ENCODE peak calls at places on chromosomes 16 and 17, in nine cellular contexts. H is ELR, I is NCI-H82, A is hypothalamus, W is neural crest cell, G is AG08396, Z is iPS DF 19.7, V is HT1080, F is epithelial cell of esophagus. Y is an unnamed sample.

GRCh38 chr16:67115649-67116048 is 5.9 kb downstream of the PHAF1 start:
- DNase-seq in H (peak; percentile 99), I (no peak), A (no peak), W (no peak), G (peak; percentile 89), Z (no peak), V (peak; percentile 94), F (peak; percentile 93), Y (no peak)

GRCh38 chr16:71474864-71475263 is 12.8 kb upstream of the ZNF23 start:
- DNase-seq in H (peak; percentile 93), I (no peak), A (no peak), W (no peak), G (peak; percentile 77), Z (no peak), V (peak; percentile 91), F (peak; percentile 92), Y (no peak)

GRCh38 chr16:30358990-30359870 is 4.1 kb upstream of the CD2BP2 start:
- DNase-seq in H (no peak), I (no peak), A (no peak), W (no peak), G (no peak), Z (no peak), V (no peak), F (no peak), Y (no peak)

GRCh38 chr17:80432961-80433550 is 18.1 kb downstream of the ENDOV start:
- DNase-seq in H (no peak), I (no peak), A (no peak), W (no peak), G (no peak), Z (no peak), V (no peak), F (no peak), Y (no peak)

GRCh38 chr17:2283302-2283701 is 20.3 kb downstream of the SMG6 start:
- DNase-seq in H (peak; percentile 28), I (no peak), A (no peak), W (no peak), G (no peak), Z (no peak), V (no peak), F (no peak), Y (no peak)

GRCh38 chr17:44095647-44096496 is 25.3 kb downstream of the G6PC3 start:
- DNase-seq in H (peak; percentile 94), I (peak; percentile 98), A (peak; percentile 80), W (peak; percentile 63), G (peak; percentile 77), Z (peak; percentile 92), V (peak; percentile 96), F (peak; percentile 80), Y (peak; percentile 68)

GRCh38 chr16:67842509-67843342 is 606 bp downstream of the THAP11 start:
- DNase-seq in H (peak; percentile 70), I (peak; percentile 71), A (peak; percentile 85), W (peak; percentile 49), G (peak; percentile 66), Z (no peak), V (peak; percentile 49), F (peak; percentile 46), Y (peak; percentile 77)

GRCh38 chr16:78879046-78879445 is 721.5 kb downstream of the MAF start:
- DNase-seq in H (no peak), I (no peak), A (no peak), W (no peak), G (no peak), Z (no peak), V (no peak), F (no peak), Y (no peak)

GRCh38 chr17:81821603-81822311 is 11.3 kb downstream of the MCRIP1 start:
- DNase-seq in H (peak; percentile 68), I (peak; percentile 89), A (peak; percentile 8), W (peak; percentile 38), G (peak; percentile 82), Z (no peak), V (peak; percentile 56), F (peak; percentile 77), Y (peak; percentile 96)

GRCh38 chr16:12078405-12079245 is 102.1 kb downstream of the SNX29 start:
- DNase-seq in H (no peak), I (no peak), A (no peak), W (no peak), G (no peak), Z (no peak), V (no peak), F (no peak), Y (no peak)

GRCh38 chr16:1929105-1929504 is 10.9 kb upstream of the HS3ST6 start:
- DNase-seq in H (peak; percentile 30), I (peak; percentile 42), A (no peak), W (no peak), G (peak; percentile 63), Z (no peak), V (no peak), F (no peak), Y (peak; percentile 72)

GRCh38 chr17:63760771-63761539 is 12.4 kb downstream of the CCDC47 start:
- DNase-seq in H (peak; percentile 69), I (no peak), A (no peak), W (no peak), G (no peak), Z (no peak), V (no peak), F (peak; percentile 25), Y (no peak)

GRCh38 chr17:304461-304860 is 48.1 kb downstream of the RPH3AL start:
- DNase-seq in H (no peak), I (no peak), A (no peak), W (no peak), G (no peak), Z (peak; percentile 38), V (no peak), F (no peak), Y (no peak)

GRCh38 chr16:67104061-67104460 is 5.7 kb upstream of the PHAF1 start:
- DNase-seq in H (peak; percentile 73), I (peak; percentile 53), A (no peak), W (peak; percentile 7), G (no peak), Z (peak; percentile 33), V (peak; percentile 50), F (no peak), Y (peak; percentile 65)

GRCh38 chr16:87736003-87736382 is 29.8 kb downstream of the KLHDC4 start:
- DNase-seq in H (no peak), I (no peak), A (no peak), W (no peak), G (no peak), Z (no peak), V (no peak), F (no peak), Y (no peak)

GRCh38 chr17:47279062-47279801 is 25.6 kb downstream of the ITGB3 start:
- DNase-seq in H (peak; percentile 98), I (no peak), A (peak; percentile 7), W (no peak), G (peak; percentile 87), Z (no peak), V (peak; percentile 98), F (peak; percentile 59), Y (no peak)

GRCh38 chr16:51545951-51546350 is 394.9 kb upstream of the SALL1 start:
- DNase-seq in H (no peak), I (no peak), A (no peak), W (no peak), G (no peak), Z (no peak), V (no peak), F (no peak), Y (no peak)

GRCh38 chr16:65717006-65717720 is 595.3 kb upstream of the CDH11 start:
- DNase-seq in H (no peak), I (no peak), A (no peak), W (no peak), G (no peak), Z (no peak), V (no peak), F (no peak), Y (no peak)

GRCh38 chr17:79786930-79787643 is 9.1 kb downstream of the CBX2 start:
- DNase-seq in H (no peak), I (no peak), A (no peak), W (no peak), G (no peak), Z (no peak), V (no peak), F (no peak), Y (no peak)

GRCh38 chr17:80182118-80182844 is 12.5 kb downstream of the CARD14 start:
- DNase-seq in H (no peak), I (no peak), A (no peak), W (no peak), G (no peak), Z (no peak), V (no peak), F (no peak), Y (no peak)

GRCh38 chr17:3972931-3973330 is 8.7 kb upstream of the ATP2A3 start:
- DNase-seq in H (no peak), I (no peak), A (no peak), W (no peak), G (no peak), Z (no peak), V (no peak), F (no peak), Y (no peak)

GRCh38 chr17:75692976-75693375 is 25.8 kb downstream of the SAP30BP start:
- DNase-seq in H (peak; percentile 33), I (no peak), A (peak; percentile 77), W (no peak), G (no peak), Z (no peak), V (no peak), F (no peak), Y (no peak)

GRCh38 chr17:77735341-77736206 is 222.9 kb upstream of the TNRC6C start:
- DNase-seq in H (no peak), I (peak; percentile 95), A (peak; percentile 60), W (no peak), G (no peak), Z (no peak), V (no peak), F (no peak), Y (no peak)

GRCh38 chr16:22250522-22250921 is 44.4 kb downstream of the EEF2K start:
- DNase-seq in H (peak; percentile 50), I (no peak), A (no peak), W (no peak), G (no peak), Z (no peak), V (no peak), F (no peak), Y (no peak)

GRCh38 chr17:20092973-20093626 is 83.9 kb downstream of the SPECC1 start:
- DNase-seq in H (no peak), I (no peak), A (no peak), W (no peak), G (no peak), Z (no peak), V (no peak), F (no peak), Y (no peak)

GRCh38 chr17:41810659-41811548 is 845 bp downstream of the P3H4 start:
- DNase-seq in H (peak; percentile 30), I (peak; percentile 59), A (no peak), W (no peak), G (no peak), Z (no peak), V (no peak), F (no peak), Y (no peak)

GRCh38 chr17:15311996-15312395 is 29.4 kb downstream of the TEKT3 start:
- DNase-seq in H (no peak), I (no peak), A (no peak), W (no peak), G (no peak), Z (no peak), V (no peak), F (no peak), Y (no peak)

GRCh38 chr17:81577278-81578000 is 25.3 kb upstream of the FAAP100 start:
- DNase-seq in H (peak; percentile 65), I (no peak), A (no peak), W (no peak), G (no peak), Z (no peak), V (peak; percentile 63), F (peak; percentile 36), Y (no peak)

GRCh38 chr17:2123467-2124251 is 68.8 kb downstream of the HIC1 start:
- DNase-seq in H (peak; percentile 29), I (no peak), A (peak; percentile 29), W (no peak), G (peak; percentile 26), Z (no peak), V (no peak), F (peak; percentile 20), Y (no peak)

GRCh38 chr17:705863-706262 is 8.8 kb downstream of the VPS53 start:
- DNase-seq in H (no peak), I (no peak), A (no peak), W (no peak), G (no peak), Z (no peak), V (no peak), F (no peak), Y (no peak)

GRCh38 chr16:24524855-24525652 is 14.3 kb upstream of the RBBP6 start:
- DNase-seq in H (no peak), I (no peak), A (no peak), W (no peak), G (no peak), Z (no peak), V (no peak), F (peak; percentile 21), Y (no peak)

Y was measured in HuH-7.